ENCODE peak calls at places on chromosome 13, in ten cellular contexts. Y is stimulated activated CD4-positive, alpha-beta T cell treated with anti-CD3 and anti-CD28 coated beads, Interleukin-15, amount 100 ng/mL, for 48 hours; N is substantia nigra; L is neural progenitor cell; K is CD8-positive, alpha-beta memory T cell; E is amygdala; D is MCF 10A; C is fibroblast of lung; A is BJ; Z is suprapubic skin. P is an unnamed sample.

GRCh38 chr13:102678339-102679122 is 16.3 kb downstream of the METTL21C start:
- DNase-seq in Y (no peak), N (no peak), L (no peak), K (no peak), E (no peak), D (no peak), C (no peak), A (no peak), Z (no peak), P (no peak)

GRCh38 chr13:109385161-109385560 is 401.2 kb downstream of the IRS2 start:
- DNase-seq in Y (no peak), N (no peak), L (no peak), K (no peak), E (no peak), D (peak), C (peak), A (peak), Z (no peak), P (no peak)

GRCh38 chr13:27011661-27012060 is 159.9 kb downstream of the USP12 start:
- DNase-seq in Y (no peak), N (no peak), L (no peak), K (no peak), E (no peak), D (no peak), C (no peak), A (no peak), Z (no peak), P (no peak)

GRCh38 chr13:32297206-32297605 is 18.0 kb downstream of the ZAR1L start:
- DNase-seq in Y (no peak), N (no peak), L (no peak), K (no peak), E (no peak), D (no peak), C (no peak), A (no peak), Z (no peak), P (no peak)

GRCh38 chr13:99305180-99305965 is 1.8 kb downstream of the GPR183 start:
- DNase-seq in Y (no peak), N (no peak), L (no peak), K (no peak), E (no peak), D (no peak), C (no peak), A (no peak), Z (no peak), P (no peak)

GRCh38 chr13:33349314-33349995 is 63.9 kb upstream of the STARD13 start:
- DNase-seq in Y (no peak), N (no peak), L (peak), K (no peak), E (no peak), D (no peak), C (no peak), A (no peak), Z (no peak), P (no peak)

GRCh38 chr13:113170503-113170902 is 12.1 kb downstream of the PROZ start:
- DNase-seq in Y (no peak), N (no peak), L (no peak), K (no peak), E (no peak), D (no peak), C (no peak), A (no peak), Z (no peak), P (no peak)

GRCh38 chr13:35055705-35056104 is 113.6 kb downstream of the NBEA start:
- DNase-seq in Y (no peak), N (no peak), L (no peak), K (no peak), E (no peak), D (no peak), C (no peak), A (no peak), Z (no peak), P (no peak)

GRCh38 chr13:71618154-71618553 is 248.8 kb downstream of the DACH1 start:
- DNase-seq in Y (no peak), N (no peak), L (no peak), K (no peak), E (no peak), D (no peak), C (peak), A (no peak), Z (no peak), P (no peak)

GRCh38 chr13:113802090-113802531 is 43.1 kb downstream of the TMEM255B start:
- DNase-seq in Y (no peak), N (no peak), L (peak), K (no peak), E (no peak), D (peak), C (peak), A (peak), Z (peak), P (no peak)

GRCh38 chr13:76635232-76636021 is 250.8 kb downstream of the KCTD12 start:
- DNase-seq in Y (no peak), N (no peak), L (no peak), K (no peak), E (no peak), D (no peak), C (no peak), A (no peak), Z (no peak), P (no peak)

GRCh38 chr13:94323746-94324408 is 155.6 kb downstream of the DCT start:
- DNase-seq in Y (no peak), N (no peak), L (no peak), K (peak), E (no peak), D (no peak), C (no peak), A (no peak), Z (no peak), P (no peak)